ENCODE peak calls at places on chromosomes 3 and 15, in five cellular contexts. V is cardiac muscle cell, B is OCI-LY7, J is AG10803, F is lower lobe of right lung. A is an unnamed sample.

GRCh38 chr3:109926376-109926775 is 589.0 kb upstream of the DPPA4 start:
- DNase-seq in V (no peak), J (no peak), F (no peak), B (no peak), A (no peak)

GRCh38 chr3:25899352-25900101 is 109.6 kb downstream of the OXSM start:
- DNase-seq in V (no peak), F (no peak), J (no peak), B (no peak), A (no peak)

GRCh38 chr15:40069178-40070165 is 30.5 kb upstream of the SRP14 start:
- DNase-seq in F (peak; percentile 95), J (peak; percentile 86), B (peak; percentile 73), V (peak; percentile 72), A (peak; percentile 85)

GRCh38 chr3:126352476-126353454 is 4.4 kb downstream of the KLF15 start:
- DNase-seq in V (peak; percentile 32), B (no peak), J (no peak), F (peak; percentile 70), A (peak; percentile 76)

GRCh38 chr15:64842099-64842940 is 605 bp downstream of the PLEKHO2 start:
- DNase-seq in B (peak; percentile 44), V (peak; percentile 50), F (no peak), J (no peak), A (peak; percentile 52)

GRCh38 chr3:11759996-11760395 is 86.7 kb downstream of the TAMM41 start:
- DNase-seq in B (no peak), J (no peak), F (no peak), V (no peak), A (no peak)

GRCh38 chr15:63942486-63943365 is 103.6 kb downstream of the DAPK2 start:
- DNase-seq in J (no peak), V (no peak), B (peak; percentile 15), F (no peak), A (no peak)

GRCh38 chr15:77036537-77037474 is 34.1 kb downstream of the TSPAN3 start:
- DNase-seq in V (no peak), B (no peak), J (no peak), F (peak; percentile 41), A (peak; percentile 17)

GRCh38 chr15:73927003-73927475 is 777 bp downstream of the LOXL1 start:
- DNase-seq in V (peak; percentile 33), F (peak; percentile 75), B (no peak), J (peak; percentile 33), A (no peak)

GRCh38 chr3:13480340-13481318 is 523 bp downstream of the HDAC11 start:
- DNase-seq in J (no peak), F (peak; percentile 47), B (peak; percentile 14), V (peak; percentile 28), A (peak; percentile 47)

GRCh38 chr3:192892981-192893827 is 24.5 kb downstream of the MB21D2 start:
- DNase-seq in B (no peak), J (peak; percentile 90), V (peak; percentile 83), F (peak; percentile 74), A (peak; percentile 88)

GRCh38 chr3:179738998-179739397 is 86.2 kb downstream of the USP13 start:
- DNase-seq in J (no peak), V (no peak), F (no peak), B (no peak), A (no peak)

GRCh38 chr15:67696087-67696486 is 129.2 kb upstream of the SKOR1 start:
- DNase-seq in F (no peak), V (no peak), B (no peak), J (no peak), A (no peak)

GRCh38 chr15:67700023-67700422 is 125.3 kb upstream of the SKOR1 start:
- DNase-seq in F (no peak), B (no peak), J (peak; percentile 59), V (no peak), A (peak; percentile 14)

GRCh38 chr15:67701669-67702068 is 123.6 kb upstream of the SKOR1 start:
- DNase-seq in B (no peak), J (peak; percentile 38), F (no peak), V (peak; percentile 15), A (peak; percentile 32)
- H3K4me3 ChIP-seq in B (no peak overlapping the region), J (no peak overlapping the region), F (no peak overlapping the region), V (no peak overlapping the region), A (no peak overlapping the region)

GRCh38 chr3:133825969-133826727 is 20.5 kb downstream of the SRPRB start:
- DNase-seq in J (no peak), V (no peak), B (no peak), F (no peak), A (no peak)

GRCh38 chr3:133824961-133825485 is 19.4 kb downstream of the SRPRB start:
- DNase-seq in F (no peak), J (no peak), B (no peak), V (no peak), A (no peak)

GRCh38 chr3:133820129-133820528 is 14.5 kb downstream of the SRPRB start:
- DNase-seq in F (no peak), V (no peak), J (no peak), B (no peak), A (no peak)

GRCh38 chr3:133820889-133821675 is 15.5 kb downstream of the SRPRB start:
- DNase-seq in V (no peak), F (no peak), B (no peak), J (no peak), A (no peak)

GRCh38 chr3:133821767-133822638 is 16.4 kb downstream of the SRPRB start:
- DNase-seq in B (no peak), V (peak; percentile 70), F (no peak), J (peak; percentile 22), A (peak; percentile 67)
- TF ChIP-seq CTCF in B (peak; percentile 51), V (no peak), F (no peak), J (no peak), A (no peak)

GRCh38 chr3:20027136-20027535 is 13.1 kb upstream of the KAT2B start:
- DNase-seq in J (no peak), V (no peak), F (no peak), B (no peak), A (no peak)

GRCh38 chr3:20028846-20029430 is 11.3 kb upstream of the KAT2B start:
- DNase-seq in B (no peak), V (no peak), J (no peak), F (no peak), A (no peak)

GRCh38 chr3:20023663-20024417 is 11.8 kb upstream of the PP2D1 start:
- DNase-seq in J (no peak), B (peak; percentile 32), F (no peak), V (peak; percentile 21), A (no peak)

GRCh38 chr3:20022954-20023644 is 11.0 kb upstream of the PP2D1 start:
- DNase-seq in B (no peak), F (no peak), J (no peak), V (no peak), A (no peak)
- H3K4me3 ChIP-seq in B (no peak overlapping the region), F (no peak overlapping the region), J (no peak overlapping the region), V (no peak overlapping the region), A (no peak overlapping the region)

GRCh38 chr3:117350386-117350785 is 640.8 kb downstream of the TUSC7 start:
- DNase-seq in F (no peak), V (no peak), B (no peak), J (no peak), A (no peak)

GRCh38 chr3:117358717-117359314 is 649.2 kb downstream of the TUSC7 start:
- DNase-seq in F (no peak), V (no peak), B (no peak), J (no peak), A (no peak)

GRCh38 chr3:117349566-117349965 is 640.0 kb downstream of the TUSC7 start:
- DNase-seq in J (no peak), F (no peak), V (no peak), B (no peak), A (no peak)

GRCh38 chr3:117356296-117356695 is 646.7 kb downstream of the TUSC7 start:
- DNase-seq in B (no peak), V (no peak), J (no peak), F (no peak), A (no peak)

DNA sequence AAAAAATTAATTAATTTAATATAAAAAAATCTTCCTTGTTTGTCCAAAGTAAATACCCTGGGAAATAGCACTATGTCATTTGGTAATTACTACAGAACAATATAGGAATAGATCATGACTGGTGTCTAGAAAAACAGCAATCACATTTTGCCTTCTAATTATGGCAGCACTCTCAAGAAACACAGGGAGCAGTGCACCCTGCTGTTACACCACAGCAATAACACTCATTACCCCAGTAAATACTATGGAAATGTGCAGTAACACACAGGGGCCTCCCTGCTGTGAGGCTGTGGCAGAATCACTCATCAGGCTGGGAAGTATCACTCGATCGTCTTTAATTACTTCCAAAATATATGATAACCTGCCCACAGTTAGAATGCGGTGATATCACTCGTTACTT is 646.0 kb downstream of the TUSC7 start:
- DNase-seq in F (no peak), V (peak; percentile 2), B (no peak), J (peak; percentile 7), A (peak; percentile 15)
- TF ChIP-seq CTCF in F (no peak), V (peak; percentile 12), B (no peak), J (peak; percentile 42), A (no peak)

GRCh38 chr3:66534304-66534703 is 33.5 kb upstream of the LRIG1 start:
- DNase-seq in B (no peak), F (no peak), J (no peak), V (no peak), A (no peak)

GRCh38 chr3:66536791-66537190 is 36.0 kb upstream of the LRIG1 start:
- DNase-seq in F (no peak), B (no peak), V (no peak), J (no peak), A (no peak)

GRCh38 chr3:66539466-66539989 is 38.7 kb upstream of the LRIG1 start:
- DNase-seq in B (no peak), F (no peak), V (no peak), J (no peak), A (no peak)

GRCh38 chr3:66538390-66538789 is 37.6 kb upstream of the LRIG1 start:
- DNase-seq in F (no peak), V (no peak), B (no peak), J (no peak), A (no peak)

DNA sequence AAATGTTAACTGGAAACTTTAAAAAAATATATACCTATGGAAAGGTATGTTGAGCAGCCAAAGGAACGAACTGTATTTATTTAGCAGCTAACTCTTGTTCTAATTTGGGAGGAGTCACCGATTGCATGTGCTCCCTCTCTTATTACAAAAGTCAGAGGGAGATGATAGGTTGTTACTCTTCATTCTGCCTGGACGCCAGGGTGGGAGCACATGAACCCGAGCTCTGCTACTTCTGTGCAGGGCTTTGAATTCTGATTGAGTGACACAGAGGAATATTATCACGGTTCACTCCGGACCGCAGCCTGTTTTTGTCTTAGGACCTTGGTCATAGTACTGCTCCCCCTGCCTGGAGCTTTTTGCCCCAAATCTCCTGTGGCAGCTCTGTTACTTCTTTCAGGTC is 36.9 kb upstream of the LRIG1 start:
- DNase-seq in F (no peak), B (no peak), V (no peak), J (no peak), A (no peak)
- H3K4me3 ChIP-seq in F (no peak overlapping the region), B (no peak overlapping the region), V (no peak overlapping the region), J (no peak overlapping the region), A (no peak overlapping the region)

A was measured in cardiac fibroblast.